ENCODE peak calls at places on chromosome 14, in nine cellular contexts. H is pons; B is GM03348; I is HTR-8/SVneo; Q is DMS153; N is C1 segment of cervical spinal cord; O is pancreas; D is activated T-helper 1 cell treated with anti-CD3 and anti-CD28 coated beads, Interleukin-12 subunit alpha, Interleukin-12 subunit beta, Interleukin-2, Interleukin-4 antibody, amounts not matched to agents 30 ng/mL and 10 ng/mL and 1 ng/mL, durations not matched to agents 14 hours and 24 hours and 36 hours; Y is activated T-helper 9 cell treated with anti-CD3 and anti-CD28 coated beads, Interleukin-2, amount 50 U/mL, for 16 hours. Z is an unnamed sample.

GRCh38 chr14:75442642-75443041 is 14.8 kb downstream of the JDP2 start:
- DNase-seq in H (no peak), B (peak), I (no peak), Q (no peak), N (no peak), O (no peak), D (no peak), Y (no peak), Z (no peak)

GRCh38 chr14:101223147-101223546 is 319.6 kb upstream of the RTL1 start:
- DNase-seq in H (peak), B (no peak), I (no peak), Q (no peak), N (no peak), O (no peak), D (no peak), Y (no peak), Z (peak)

GRCh38 chr14:104223101-104223809 is 84.9 kb downstream of the KIF26A start:
- DNase-seq in H (no peak), B (no peak), I (no peak), Q (peak), N (no peak), O (peak), D (no peak), Y (no peak), Z (no peak)

GRCh38 chr14:64878775-64879634 is 702 bp downstream of the SPTB start:
- DNase-seq in H (no peak), B (peak), I (peak), Q (peak), N (no peak), O (peak), D (no peak), Y (no peak), Z (no peak)

GRCh38 chr14:57866199-57866755 is 385 bp upstream of the SLC35F4 start:
- DNase-seq in H (no peak), B (no peak), I (no peak), Q (no peak), N (no peak), O (peak), D (no peak), Y (no peak), Z (no peak)

GRCh38 chr14:43471595-43471994 is 1035.5 kb downstream of the FSCB start:
- DNase-seq in H (no peak), B (no peak), I (no peak), Q (no peak), N (no peak), O (no peak), D (no peak), Y (no peak), Z (no peak)

GRCh38 chr14:82438416-82438815 is 904.8 kb upstream of the SEL1L start:
- DNase-seq in H (no peak), B (no peak), I (no peak), Q (no peak), N (no peak), O (no peak), D (no peak), Y (no peak), Z (no peak)

GRCh38 chr14:69615471-69616407 is 4.3 kb downstream of the SUSD6 start:
- DNase-seq in H (peak), B (peak), I (no peak), Q (no peak), N (no peak), O (no peak), D (peak), Y (no peak), Z (peak)

GRCh38 chr14:20657216-20658211 is 16.0 kb upstream of the OR6S1 start:
- DNase-seq in H (no peak), B (no peak), I (no peak), Q (no peak), N (no peak), O (no peak), D (no peak), Y (no peak), Z (no peak)

GRCh38 chr14:68749487-68750475 is 43.1 kb downstream of the ZFP36L1 start:
- DNase-seq in H (no peak), B (no peak), I (no peak), Q (no peak), N (no peak), O (no peak), D (no peak), Y (no peak), Z (no peak)

GRCh38 chr14:36207500-36207899 is 31.0 kb upstream of the PTCSC3 start:
- DNase-seq in H (peak), B (peak), I (no peak), Q (peak), N (no peak), O (no peak), D (no peak), Y (no peak), Z (no peak)

GRCh38 chr14:29648045-29648444 is 279.6 kb downstream of the PRKD1 start:
- DNase-seq in H (no peak), B (no peak), I (no peak), Q (no peak), N (no peak), O (no peak), D (no peak), Y (no peak), Z (no peak)

GRCh38 chr14:37144729-37145363 is 27.6 kb downstream of the SLC25A21 start:
- DNase-seq in H (no peak), B (no peak), I (no peak), Q (no peak), N (no peak), O (no peak), D (no peak), Y (no peak), Z (no peak)

GRCh38 chr14:66444271-66444987 is 41.7 kb upstream of the CCDC196 start:
- DNase-seq in H (peak), B (no peak), I (no peak), Q (no peak), N (no peak), O (no peak), D (no peak), Y (no peak), Z (no peak)

GRCh38 chr14:75453817-75454434 is 26.1 kb downstream of the JDP2 start:
- DNase-seq in H (no peak), B (no peak), I (no peak), Q (no peak), N (no peak), O (no peak), D (no peak), Y (no peak), Z (no peak)

GRCh38 chr14:21965042-21965441 is 291.4 kb upstream of the OR4E1 start:
- DNase-seq in H (no peak), B (no peak), I (no peak), Q (no peak), N (no peak), O (no peak), D (peak), Y (peak), Z (no peak)

GRCh38 chr14:97218713-97219355 is 421.7 kb downstream of the VRK1 start:
- DNase-seq in H (peak), B (peak), I (no peak), Q (no peak), N (no peak), O (peak), D (no peak), Y (peak), Z (peak)

GRCh38 chr14:100325958-100326357 is 2.8 kb downstream of the SLC25A47 start:
- DNase-seq in H (no peak), B (no peak), I (no peak), Q (no peak), N (no peak), O (no peak), D (no peak), Y (no peak), Z (no peak)

GRCh38 chr14:22432348-22432976 is 156.6 kb downstream of the DAD1 start:
- DNase-seq in H (peak), B (peak), I (peak), Q (no peak), N (no peak), O (no peak), D (no peak), Y (no peak), Z (peak)

GRCh38 chr14:59570122-59570521 is 6.5 kb downstream of the CCDC175 start:
- DNase-seq in H (no peak), B (no peak), I (no peak), Q (peak), N (no peak), O (no peak), D (no peak), Y (no peak), Z (no peak)

GRCh38 chr14:33682746-33683145 is 268.1 kb downstream of the EGLN3 start:
- DNase-seq in H (no peak), B (peak), I (no peak), Q (no peak), N (no peak), O (no peak), D (no peak), Y (no peak), Z (peak)

GRCh38 chr14:65704850-65705249 is 292.3 kb downstream of the FUT8 start:
- DNase-seq in H (no peak), B (peak), I (no peak), Q (no peak), N (no peak), O (no peak), D (no peak), Y (no peak), Z (no peak)

Z was measured in globus pallidus.